ENCODE peak calls at places on chromosomes 3 and 15, in nine cellular contexts. A is SK-N-SH; I is activated CD4-positive, alpha-beta T cell treated with anti-CD3 and anti-CD28 coated beads, Interleukin-2, amount 50 U/mL, for 1 hour; Z is H1; D is HS-5; S is stimulated activated CD4-positive, alpha-beta T cell treated with anti-CD3 and anti-CD28 coated beads, TNF-alpha, amount 100 ng/mL, for 4 hours; E is pons; P is NT2/D1; F is NCI-H1694. C is an unnamed sample.

GRCh38 chr3:13706451-13706850 is 157.5 kb downstream of the FBLN2 start:
- DNase-seq in F (no peak), I (no peak), E (no peak), A (no peak), Z (no peak), S (no peak), D (no peak), P (no peak), C (no peak)

GRCh38 chr3:153138267-153139210 is 23.5 kb upstream of the RAP2B start:
- DNase-seq in S (no peak), Z (no peak), F (no peak), I (no peak), E (no peak), A (no peak), D (peak; percentile 97), P (no peak), C (no peak)

GRCh38 chr3:70090322-70090913 is 90.9 kb downstream of the SAMMSON start:
- DNase-seq in F (no peak), P (no peak), E (peak; percentile 53), Z (no peak), D (peak; percentile 11), A (peak; percentile 39), I (no peak), S (no peak), C (no peak)

GRCh38 chr3:66667284-66667683 is 166.5 kb upstream of the LRIG1 start:
- DNase-seq in E (no peak), P (no peak), S (no peak), F (no peak), Z (no peak), D (no peak), I (no peak), A (no peak), C (no peak)

GRCh38 chr3:134446800-134447199 is 39.0 kb downstream of the ANAPC13 start:
- DNase-seq in A (no peak), S (no peak), F (no peak), E (no peak), P (no peak), D (no peak), Z (no peak), I (no peak), C (no peak)

GRCh38 chr3:129015388-129016105 is 14.4 kb downstream of the EFCC1 start:
- DNase-seq in E (no peak), A (no peak), S (no peak), Z (no peak), D (no peak), P (no peak), I (peak; percentile 31), F (no peak), C (no peak)

GRCh38 chr15:40367038-40367672 is 9.1 kb downstream of the DISP2 start:
- DNase-seq in E (peak; percentile 60), A (no peak), S (no peak), D (no peak), F (no peak), I (no peak), P (no peak), Z (no peak), C (no peak)

GRCh38 chr3:189588061-189588817 is 43.0 kb upstream of the TP63 start:
- DNase-seq in P (no peak), D (peak; percentile 74), F (no peak), E (no peak), I (no peak), S (no peak), Z (no peak), A (no peak), C (no peak)

GRCh38 chr15:52728899-52729298 is 49.7 kb upstream of the ATOSA start:
- DNase-seq in F (no peak), D (peak; percentile 58), P (no peak), S (no peak), Z (no peak), A (peak; percentile 5), E (no peak), I (no peak), C (no peak)

GRCh38 chr15:40891810-40892448 is 2.3 kb upstream of the VPS18 start:
- DNase-seq in A (peak; percentile 64), F (no peak), Z (no peak), E (peak; percentile 61), P (no peak), I (no peak), S (no peak), D (no peak), C (peak; percentile 61)

GRCh38 chr3:170907519-170908234 is 760 bp downstream of the EIF5A2 start:
- DNase-seq in A (no peak), E (no peak), F (no peak), I (no peak), D (no peak), P (no peak), Z (no peak), S (no peak), C (peak; percentile 55)

GRCh38 chr3:14834807-14835466 is 16.2 kb downstream of the FGD5 start:
- DNase-seq in F (no peak), D (no peak), I (no peak), S (no peak), E (no peak), A (no peak), Z (no peak), P (no peak), C (no peak)

GRCh38 chr3:148604270-148605085 is 93.2 kb upstream of the AGTR1 start:
- DNase-seq in A (no peak), Z (no peak), F (no peak), S (no peak), I (no peak), P (no peak), E (no peak), D (peak; percentile 40), C (no peak)

GRCh38 chr3:120103276-120103675 is 9.0 kb upstream of the GSK3B start:
- DNase-seq in D (no peak), P (no peak), I (no peak), Z (no peak), A (no peak), E (no peak), F (no peak), S (no peak), C (no peak)

GRCh38 chr3:135203026-135203425 is 408.0 kb downstream of the EPHB1 start:
- DNase-seq in D (no peak), I (no peak), P (no peak), Z (no peak), S (no peak), A (no peak), F (no peak), E (no peak), C (no peak)

GRCh38 chr3:148756306-148756705 is 58.6 kb downstream of the AGTR1 start:
- DNase-seq in Z (no peak), P (no peak), S (no peak), D (no peak), A (no peak), E (no peak), F (no peak), I (no peak), C (no peak)

GRCh38 chr3:45509038-45509767 is 85.3 kb upstream of the LIMD1 start:
- DNase-seq in A (no peak), F (peak; percentile 82), I (no peak), S (no peak), D (peak; percentile 85), P (peak; percentile 65), Z (peak; percentile 29), E (peak; percentile 98), C (peak; percentile 53)

GRCh38 chr15:70794596-70795310 is 31.4 kb upstream of the UACA start:
- DNase-seq in Z (no peak), S (no peak), D (no peak), A (no peak), E (no peak), F (no peak), I (no peak), P (no peak), C (no peak)

GRCh38 chr3:127291114-127291513 is 3.3 kb upstream of the PRR20G start:
- DNase-seq in F (no peak), E (no peak), A (no peak), D (no peak), Z (no peak), P (no peak), S (no peak), I (no peak), C (no peak)

GRCh38 chr15:42911058-42911592 is 9.5 kb downstream of the TTBK2 start:
- DNase-seq in E (no peak), A (no peak), F (no peak), D (peak; percentile 75), P (no peak), I (no peak), S (no peak), Z (no peak), C (no peak)

GRCh38 chr3:141087071-141087824 is 36.1 kb downstream of the SPSB4 start:
- DNase-seq in I (no peak), D (no peak), S (no peak), F (no peak), P (no peak), Z (no peak), A (no peak), E (no peak), C (no peak)

GRCh38 chr15:39587291-39587909 is 6.5 kb downstream of the THBS1 start:
- DNase-seq in S (no peak), E (no peak), F (no peak), Z (no peak), D (no peak), P (no peak), A (no peak), I (no peak), C (no peak)

GRCh38 chr3:46370784-46371183 is at the start of gene CCR5:
- DNase-seq in D (no peak), E (peak; percentile 14), Z (no peak), I (no peak), A (no peak), S (no peak), F (no peak), P (no peak), C (no peak)

GRCh38 chr15:70271422-70272088 is 173.8 kb upstream of the TLE3 start:
- DNase-seq in D (peak; percentile 83), A (no peak), P (peak; percentile 75), Z (peak; percentile 33), E (peak; percentile 66), F (no peak), S (no peak), I (no peak), C (no peak)

GRCh38 chr3:98788651-98789050 is 25.5 kb downstream of the ST3GAL6 start:
- DNase-seq in Z (no peak), E (no peak), I (no peak), D (no peak), S (no peak), P (no peak), A (peak; percentile 49), F (no peak), C (no peak)

GRCh38 chr15:40358492-40359353 is 704 bp downstream of the DISP2 start:
- DNase-seq in E (no peak), I (no peak), F (peak; percentile 26), A (peak; percentile 76), Z (no peak), D (no peak), P (no peak), S (peak; percentile 27), C (peak; percentile 55)

GRCh38 chr3:140974900-140975299 is 33.3 kb downstream of the SLC25A36 start:
- DNase-seq in E (no peak), A (no peak), S (no peak), F (no peak), D (no peak), I (no peak), P (no peak), Z (no peak), C (no peak)

GRCh38 chr3:188283347-188283746 is 129.4 kb downstream of the LPP start:
- DNase-seq in E (no peak), P (no peak), A (no peak), S (no peak), F (no peak), D (no peak), Z (no peak), I (no peak), C (no peak)